ENCODE peak calls at places on chromosomes 11 and 22, in ten cellular contexts. E, R, Y, P, B, S, V, N, K and W are unnamed samples.

GRCh38 chr11:130070829-130071205 is 1.1 kb downstream of the APLP2 start:
- DNase-seq in E (peak), R (no peak), Y (peak), P (no peak), B (peak), S (peak), V (no peak), N (no peak), K (peak), W (no peak)

GRCh38 chr11:134541355-134541754 is 129.3 kb upstream of the B3GAT1 start:
- DNase-seq in E (no peak), R (no peak), Y (no peak), P (no peak), B (no peak), S (no peak), V (no peak), N (no peak), K (no peak), W (no peak)

GRCh38 chr11:75028321-75029097 is 39.8 kb downstream of the NEU3 start:
- DNase-seq in E (no peak), R (no peak), Y (no peak), P (no peak), B (no peak), S (peak), V (no peak), N (no peak), K (no peak), W (no peak)

GRCh38 chr11:65661599-65662246 is 993 bp downstream of the RELA start:
- DNase-seq in E (no peak), R (no peak), Y (no peak), P (no peak), B (no peak), S (no peak), V (no peak), N (no peak), K (no peak), W (no peak)

GRCh38 chr22:40898850-40899357 is 37.0 kb upstream of the DNAJB7 start:
- DNase-seq in E (peak), R (no peak), Y (no peak), P (peak), B (no peak), S (no peak), V (peak), N (peak), K (peak), W (peak)

GRCh38 chr11:127675602-127676001 is 675.0 kb upstream of the KIRREL3 start:
- DNase-seq in E (no peak), R (no peak), Y (no peak), P (no peak), B (no peak), S (no peak), V (no peak), N (no peak), K (no peak), W (no peak)

GRCh38 chr11:85947431-85948272 is 92.5 kb downstream of the CCDC83 start:
- DNase-seq in E (peak), R (no peak), Y (no peak), P (no peak), B (no peak), S (peak), V (peak), N (peak), K (no peak), W (peak)

GRCh38 chr11:102767800-102768199 is 12.6 kb downstream of the MMP10 start:
- DNase-seq in E (no peak), R (no peak), Y (no peak), P (no peak), B (no peak), S (no peak), V (no peak), N (no peak), K (no peak), W (no peak)

GRCh38 chr11:6219359-6219758 is 14.0 kb downstream of the C11orf42 start:
- DNase-seq in E (peak), R (no peak), Y (peak), P (no peak), B (no peak), S (no peak), V (peak), N (peak), K (no peak), W (peak)

GRCh38 chr11:72237112-72237931 is 6.7 kb downstream of the PHOX2A start:
- DNase-seq in E (no peak), R (no peak), Y (no peak), P (no peak), B (no peak), S (no peak), V (no peak), N (no peak), K (no peak), W (no peak)

GRCh38 chr22:28019360-28019759 is 100.3 kb upstream of the PITPNB start:
- DNase-seq in E (peak), R (no peak), Y (peak), P (no peak), B (peak), S (no peak), V (no peak), N (no peak), K (no peak), W (no peak)

GRCh38 chr11:59206635-59207034 is 6.1 kb downstream of the MPEG1 start:
- DNase-seq in E (peak), R (no peak), Y (peak), P (no peak), B (peak), S (no peak), V (no peak), N (peak), K (no peak), W (no peak)

GRCh38 chr11:126404367-126404766 is 48.9 kb downstream of the ST3GAL4 start:
- DNase-seq in E (no peak), R (no peak), Y (no peak), P (no peak), B (no peak), S (no peak), V (no peak), N (no peak), K (no peak), W (no peak)

GRCh38 chr22:32204856-32205722 is at the start of gene RFPL2:
- DNase-seq in E (no peak), R (no peak), Y (peak), P (no peak), B (peak), S (no peak), V (no peak), N (peak), K (no peak), W (peak)

GRCh38 chr11:2312232-2313042 is 10.6 kb downstream of the TSPAN32 start:
- DNase-seq in E (no peak), R (no peak), Y (no peak), P (no peak), B (no peak), S (no peak), V (peak), N (no peak), K (no peak), W (peak)